ENCODE peak calls at places on chromosomes 16 and 17, in four cellular contexts. One of them, this sample, is unnamed.

GRCh38 chr16:4679156-4679853 is 14.1 kb upstream of the NUDT16L1 start:
- DNase-seq in HepG2: peak
- DNase-seq in GM12878: no peak
- DNase-seq in K562: no peak
- DNase-seq in this sample: no peak

GRCh38 chr17:46776298-46777005 is 42.0 kb downstream of the WNT3 start:
- DNase-seq in HepG2: no peak
- DNase-seq in GM12878: no peak
- DNase-seq in K562: no peak
- DNase-seq in this sample: no peak

GRCh38 chr17:15106540-15106939 is 158.6 kb downstream of the PMP22 start:
- DNase-seq in HepG2: no peak
- DNase-seq in GM12878: no peak
- DNase-seq in K562: peak
- DNase-seq in this sample: peak

GRCh38 chr16:85430523-85431381 is 182.4 kb upstream of the GSE1 start:
- DNase-seq in HepG2: no peak
- DNase-seq in GM12878: no peak
- DNase-seq in K562: no peak
- DNase-seq in this sample: no peak

GRCh38 chr17:50218771-50219315 is 17.4 kb upstream of the COL1A1 start:
- DNase-seq in HepG2: peak
- DNase-seq in GM12878: no peak
- DNase-seq in K562: no peak
- DNase-seq in this sample: no peak

GRCh38 chr17:33052856-33053255 is 61.2 kb downstream of the SPACA3 start:
- DNase-seq in HepG2: no peak
- DNase-seq in GM12878: no peak
- DNase-seq in K562: no peak
- DNase-seq in this sample: no peak

GRCh38 chr16:88971371-88972097 is 5.5 kb downstream of the CBFA2T3 start:
- DNase-seq in HepG2: no peak
- DNase-seq in GM12878: peak
- DNase-seq in K562: no peak
- DNase-seq in this sample: no peak

GRCh38 chr16:84605339-84605848 is 12.5 kb downstream of the COTL1 start:
- DNase-seq in HepG2: no peak
- DNase-seq in GM12878: no peak
- DNase-seq in K562: no peak
- DNase-seq in this sample: no peak

GRCh38 chr16:69123894-69124293 is 8.5 kb downstream of the CHTF8 start:
- DNase-seq in HepG2: peak
- DNase-seq in GM12878: no peak
- DNase-seq in K562: peak
- DNase-seq in this sample: peak

GRCh38 chr16:11610580-11610979 is 23.9 kb upstream of the LITAF start:
- DNase-seq in HepG2: no peak
- DNase-seq in GM12878: no peak
- DNase-seq in K562: peak
- DNase-seq in this sample: no peak

GRCh38 chr16:89035698-89036570 is 57.7 kb upstream of the ACSF3 start:
- DNase-seq in HepG2: no peak
- DNase-seq in GM12878: no peak
- DNase-seq in K562: no peak
- DNase-seq in this sample: no peak

GRCh38 chr17:48293319-48294192 is 136.5 kb downstream of the SKAP1 start:
- DNase-seq in HepG2: no peak
- DNase-seq in GM12878: no peak
- DNase-seq in K562: no peak
- DNase-seq in this sample: peak

GRCh38 chr17:45339646-45340605 is 23.1 kb upstream of the MAP3K14 start:
- DNase-seq in HepG2: no peak
- DNase-seq in GM12878: no peak
- DNase-seq in K562: peak
- DNase-seq in this sample: no peak

GRCh38 chr16:31386157-31386984 is 6.8 kb upstream of the ITGAD start:
- DNase-seq in HepG2: no peak
- DNase-seq in GM12878: no peak
- DNase-seq in K562: peak
- DNase-seq in this sample: peak

GRCh38 chr17:66959641-66960375 is 4.7 kb upstream of the CACNG4 start:
- DNase-seq in HepG2: no peak
- DNase-seq in GM12878: no peak
- DNase-seq in K562: no peak
- DNase-seq in this sample: no peak

GRCh38 chr16:11452298-11452697 is 107.0 kb downstream of the RMI2 start:
- DNase-seq in HepG2: no peak
- DNase-seq in GM12878: no peak
- DNase-seq in K562: no peak
- DNase-seq in this sample: no peak

GRCh38 chr17:45310380-45311324 is 6.2 kb downstream of the MAP3K14 start:
- DNase-seq in HepG2: no peak
- DNase-seq in GM12878: no peak
- DNase-seq in K562: no peak
- DNase-seq in this sample: no peak

GRCh38 chr16:25709182-25709581 is 17.4 kb downstream of the HS3ST4 start:
- DNase-seq in HepG2: no peak
- DNase-seq in GM12878: no peak
- DNase-seq in K562: no peak
- DNase-seq in this sample: no peak

GRCh38 chr16:30896203-30896889 is at the start of gene CTF1:
- DNase-seq in HepG2: peak
- DNase-seq in GM12878: no peak
- DNase-seq in K562: peak
- DNase-seq in this sample: no peak

GRCh38 chr17:81412490-81413093 is 17.3 kb downstream of the BAHCC1 start:
- DNase-seq in HepG2: no peak
- DNase-seq in GM12878: no peak
- DNase-seq in K562: peak
- DNase-seq in this sample: no peak

GRCh38 chr16:5025171-5025632 is 8.5 kb downstream of the NAGPA start:
- DNase-seq in HepG2: no peak
- DNase-seq in GM12878: no peak
- DNase-seq in K562: peak
- DNase-seq in this sample: peak

GRCh38 chr16:17106243-17106791 is 364.4 kb downstream of the XYLT1 start:
- DNase-seq in HepG2: no peak
- DNase-seq in GM12878: peak
- DNase-seq in K562: no peak
- DNase-seq in this sample: no peak

GRCh38 chr16:8882725-8883377 is 700 bp downstream of the LITAFD start:
- DNase-seq in HepG2: no peak
- DNase-seq in GM12878: no peak
- DNase-seq in K562: no peak
- DNase-seq in this sample: no peak

GRCh38 chr16:740459-740763 is 386 bp downstream of the CIAO3 start:
- DNase-seq in HepG2: no peak
- DNase-seq in GM12878: no peak
- DNase-seq in K562: peak
- DNase-seq in this sample: no peak

GRCh38 chr16:85607796-85608514 is 5.2 kb upstream of the GSE1 start:
- DNase-seq in HepG2: no peak
- DNase-seq in GM12878: no peak
- DNase-seq in K562: peak
- DNase-seq in this sample: no peak

GRCh38 chr17:3636908-3637373 is 381 bp downstream of the CTNS start:
- DNase-seq in HepG2: no peak
- DNase-seq in GM12878: no peak
- DNase-seq in K562: no peak
- DNase-seq in this sample: no peak

GRCh38 chr16:12260647-12261262 is 284.2 kb downstream of the SNX29 start:
- DNase-seq in HepG2: peak
- DNase-seq in GM12878: no peak
- DNase-seq in K562: peak
- DNase-seq in this sample: peak

GRCh38 chr16:1379054-1379862 is 27.5 kb downstream of the GNPTG start:
- DNase-seq in HepG2: peak
- DNase-seq in GM12878: no peak
- DNase-seq in K562: peak
- DNase-seq in this sample: peak

GRCh38 chr16:85965125-85965524 is 66.2 kb downstream of the IRF8 start:
- DNase-seq in HepG2: no peak
- DNase-seq in GM12878: no peak
- DNase-seq in K562: no peak
- DNase-seq in this sample: no peak

GRCh38 chr17:144936-145670 is 7.7 kb downstream of the SCGB1C2 start:
- DNase-seq in HepG2: no peak
- DNase-seq in GM12878: no peak
- DNase-seq in K562: no peak
- DNase-seq in this sample: no peak

GRCh38 chr17:4591529-4591928 is 7.2 kb downstream of the SMTNL2 start:
- DNase-seq in HepG2: no peak
- DNase-seq in GM12878: no peak
- DNase-seq in K562: no peak
- DNase-seq in this sample: peak

GRCh38 chr17:5439446-5439764 is 450 bp upstream of the C1QBP start:
- DNase-seq in HepG2: no peak
- DNase-seq in GM12878: no peak
- DNase-seq in K562: no peak
- DNase-seq in this sample: no peak

GRCh38 chr17:12622726-12623125 is 43.0 kb upstream of the MYOCD start:
- DNase-seq in HepG2: no peak
- DNase-seq in GM12878: no peak
- DNase-seq in K562: no peak
- DNase-seq in this sample: no peak

GRCh38 chr17:60422162-60422665 is at the start of gene CHCT1:
- DNase-seq in HepG2: no peak
- DNase-seq in GM12878: no peak
- DNase-seq in K562: no peak
- DNase-seq in this sample: no peak
- TF ChIP-seq CHD4 in HepG2: no peak
- TF ChIP-seq CHD4 in GM12878: no peak
- TF ChIP-seq CHD4 in K562: no peak
- TF ChIP-seq CHD4 in this sample: no peak

GRCh38 chr17:74987909-74988711 is 678 bp downstream of the CDR2L start:
- DNase-seq in HepG2: no peak
- DNase-seq in GM12878: no peak
- DNase-seq in K562: peak
- DNase-seq in this sample: peak
- TF ChIP-seq RAD21 in HepG2: no peak
- TF ChIP-seq RAD21 in GM12878: no peak
- TF ChIP-seq RAD21 in K562: peak
- TF ChIP-seq RAD21 in this sample: peak

DNA sequence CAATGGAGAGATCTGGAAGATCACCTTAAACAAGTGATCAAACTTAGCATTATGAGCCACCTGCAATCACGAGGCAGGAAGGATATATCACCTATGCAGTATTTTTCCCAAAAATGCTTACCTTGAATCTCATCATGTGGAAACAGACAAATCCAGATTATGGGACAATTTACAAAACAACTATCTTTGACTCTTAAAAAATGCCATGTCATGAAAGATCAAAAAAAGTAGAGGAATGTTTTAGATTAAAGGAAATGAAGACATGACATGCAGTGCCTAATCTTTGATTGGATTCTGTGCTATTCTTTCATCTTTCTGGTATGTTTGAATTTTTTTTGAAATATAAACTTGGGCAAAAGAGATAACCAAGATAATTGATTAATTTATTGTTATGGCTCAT is 95.9 kb downstream of the KPNA2 start:
- DNase-seq in HepG2: no peak
- DNase-seq in GM12878: no peak
- DNase-seq in K562: no peak
- DNase-seq in this sample: no peak
- TF ChIP-seq CHD4 in HepG2: no peak
- TF ChIP-seq CHD4 in GM12878: no peak
- TF ChIP-seq CHD4 in K562: no peak
- TF ChIP-seq CHD4 in this sample: no peak

DNA sequence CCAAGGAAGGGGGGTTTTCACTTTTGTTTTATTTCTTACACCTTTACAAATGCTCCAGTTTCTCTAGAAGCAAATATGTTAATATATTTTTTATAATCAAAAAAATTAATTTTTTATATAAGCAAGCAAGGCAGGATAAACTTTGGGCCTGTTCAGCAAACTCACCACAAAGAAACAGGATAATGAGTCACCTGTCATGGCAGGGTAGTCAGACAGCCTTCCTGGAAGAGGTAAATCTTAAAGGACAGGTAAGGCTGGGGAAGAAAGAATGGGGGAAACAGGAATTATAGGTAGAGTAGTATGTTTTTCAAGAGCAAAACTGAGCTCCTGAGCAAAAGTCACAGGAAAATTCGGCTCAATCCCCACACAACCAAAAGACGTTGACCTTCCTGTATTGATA is 186.3 kb upstream of the SOX9 start:
- DNase-seq in HepG2: no peak
- DNase-seq in GM12878: no peak
- DNase-seq in K562: no peak
- DNase-seq in this sample: no peak
- TF ChIP-seq RAD21 in HepG2: no peak
- TF ChIP-seq RAD21 in GM12878: no peak
- TF ChIP-seq RAD21 in K562: no peak
- TF ChIP-seq RAD21 in this sample: no peak

GRCh38 chr16:77208382-77208781 is 9.2 kb downstream of the SYCE1L start:
- DNase-seq in HepG2: no peak
- DNase-seq in GM12878: no peak
- DNase-seq in K562: no peak
- DNase-seq in this sample: no peak

GRCh38 chr16:77214411-77215138 is 15.4 kb downstream of the SYCE1L start:
- DNase-seq in HepG2: no peak
- DNase-seq in GM12878: no peak
- DNase-seq in K562: no peak
- DNase-seq in this sample: no peak

GRCh38 chr16:77211880-77212735 is 12.9 kb downstream of the SYCE1L start:
- DNase-seq in HepG2: no peak
- DNase-seq in GM12878: no peak
- DNase-seq in K562: peak
- DNase-seq in this sample: peak

GRCh38 chr16:77212736-77213541 is 13.7 kb downstream of the SYCE1L start:
- DNase-seq in HepG2: no peak
- DNase-seq in GM12878: no peak
- DNase-seq in K562: peak
- DNase-seq in this sample: peak

DNA sequence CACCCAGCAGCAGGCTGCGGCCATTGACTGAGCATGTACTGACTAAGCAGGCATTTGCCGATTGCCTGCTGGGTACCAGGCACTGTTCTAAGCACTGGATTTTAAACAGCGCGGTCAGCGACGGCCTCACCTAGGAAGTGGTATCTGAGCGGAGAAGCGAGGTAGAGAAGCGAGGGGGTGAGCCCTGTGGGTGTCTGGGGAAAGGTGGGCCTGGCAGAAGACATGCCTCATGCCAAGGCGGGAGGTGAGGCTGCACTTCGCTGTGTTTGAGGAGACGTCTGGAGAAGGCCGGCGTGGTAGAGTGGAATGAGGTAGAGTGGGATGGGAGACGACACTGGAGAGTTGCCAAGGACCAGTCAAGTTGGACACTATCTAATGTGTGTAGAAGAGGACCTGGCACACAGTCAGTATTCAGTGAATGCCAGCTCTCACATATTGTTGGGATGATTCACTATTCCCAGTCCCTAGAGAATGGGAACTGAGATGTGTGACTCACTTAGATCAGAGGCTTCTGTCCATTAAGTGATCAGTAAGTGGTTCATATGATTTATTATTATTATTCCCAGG is 14.4 kb downstream of the SYCE1L start:
- DNase-seq in HepG2: peak
- DNase-seq in GM12878: no peak
- DNase-seq in K562: no peak
- DNase-seq in this sample: peak
- TF ChIP-seq CHD4 in HepG2: no peak
- TF ChIP-seq CHD4 in GM12878: no peak
- TF ChIP-seq CHD4 in K562: no peak
- TF ChIP-seq CHD4 in this sample: no peak

This sample was measured in A549.